ENCODE peak calls at places on chromosomes 13 and 19, in four cellular contexts. One of them, this sample, is unnamed.

GRCh38 chr19:44848036-44848804 is 2.1 kb downstream of the NECTIN2 start:
- DNase-seq in lower lobe of right lung: peak; percentile 53
- DNase-seq in GM20000: no peak
- DNase-seq in psoas muscle: no peak
- DNase-seq in this sample: peak; percentile 44

GRCh38 chr13:110468986-110469495 is 92.5 kb downstream of the RAB20 start:
- DNase-seq in lower lobe of right lung: peak; percentile 24
- DNase-seq in psoas muscle: no peak
- DNase-seq in GM20000: no peak
- DNase-seq in this sample: no peak

GRCh38 chr19:34504809-34505291 is 23.3 kb downstream of the WTIP start:
- DNase-seq in GM20000: no peak
- DNase-seq in lower lobe of right lung: no peak
- DNase-seq in psoas muscle: no peak
- DNase-seq in this sample: no peak

GRCh38 chr13:74206061-74206561 is 71.9 kb upstream of the KLF12 start:
- DNase-seq in psoas muscle: no peak
- DNase-seq in GM20000: no peak
- DNase-seq in lower lobe of right lung: no peak
- DNase-seq in this sample: peak; percentile 69

GRCh38 chr19:33375760-33376159 is 2.3 kb downstream of the CEBPG start:
- DNase-seq in psoas muscle: no peak
- DNase-seq in lower lobe of right lung: no peak
- DNase-seq in GM20000: no peak
- DNase-seq in this sample: peak; percentile 28

GRCh38 chr19:36060430-36060829 is 5.7 kb downstream of the WDR62 start:
- DNase-seq in psoas muscle: peak; percentile 31
- DNase-seq in lower lobe of right lung: no peak
- DNase-seq in GM20000: peak; percentile 65
- DNase-seq in this sample: peak; percentile 38

GRCh38 chr13:39777527-39778061 is 122.1 kb downstream of the COG6 start:
- DNase-seq in psoas muscle: no peak
- DNase-seq in lower lobe of right lung: no peak
- DNase-seq in GM20000: no peak
- DNase-seq in this sample: peak; percentile 97

GRCh38 chr13:108020027-108020426 is 195.3 kb downstream of the LIG4 start:
- DNase-seq in GM20000: no peak
- DNase-seq in psoas muscle: no peak
- DNase-seq in lower lobe of right lung: no peak
- DNase-seq in this sample: no peak

GRCh38 chr13:89153941-89154340 is 1482.8 kb downstream of the SLITRK5 start:
- DNase-seq in psoas muscle: no peak
- DNase-seq in lower lobe of right lung: no peak
- DNase-seq in GM20000: no peak
- DNase-seq in this sample: no peak

GRCh38 chr19:17037966-17038500 is 11.4 kb upstream of the CPAMD8 start:
- DNase-seq in psoas muscle: no peak
- DNase-seq in lower lobe of right lung: no peak
- DNase-seq in GM20000: no peak
- DNase-seq in this sample: no peak

GRCh38 chr19:7925171-7925837 is 631 bp downstream of the CTXN1 start:
- DNase-seq in lower lobe of right lung: peak; percentile 80
- DNase-seq in psoas muscle: peak; percentile 80
- DNase-seq in GM20000: peak; percentile 93
- DNase-seq in this sample: peak; percentile 47

GRCh38 chr19:7871530-7872305 is 2.5 kb downstream of the PRR36 start:
- DNase-seq in psoas muscle: peak; percentile 80
- DNase-seq in GM20000: peak; percentile 86
- DNase-seq in lower lobe of right lung: peak; percentile 96
- DNase-seq in this sample: peak; percentile 84

GRCh38 chr13:42495256-42495655 is 78.7 kb upstream of the TNFSF11 start:
- DNase-seq in lower lobe of right lung: no peak
- DNase-seq in psoas muscle: no peak
- DNase-seq in GM20000: no peak
- DNase-seq in this sample: no peak

GRCh38 chr13:100306444-100306999 is 217.6 kb downstream of the PCCA start:
- DNase-seq in psoas muscle: no peak
- DNase-seq in GM20000: no peak
- DNase-seq in lower lobe of right lung: no peak
- DNase-seq in this sample: no peak

GRCh38 chr19:45975296-45975695 is 1.6 kb upstream of the NOVA2 start:
- DNase-seq in GM20000: no peak
- DNase-seq in lower lobe of right lung: no peak
- DNase-seq in psoas muscle: no peak
- DNase-seq in this sample: no peak

GRCh38 chr13:104085611-104086010 is 1019.4 kb upstream of the SLC10A2 start:
- DNase-seq in lower lobe of right lung: no peak
- DNase-seq in psoas muscle: no peak
- DNase-seq in GM20000: no peak
- DNase-seq in this sample: no peak

GRCh38 chr13:77477299-77477848 is 58.1 kb upstream of the SCEL start:
- DNase-seq in lower lobe of right lung: no peak
- DNase-seq in GM20000: no peak
- DNase-seq in psoas muscle: no peak
- DNase-seq in this sample: no peak

GRCh38 chr13:98399756-98400155 is 177.2 kb downstream of the STK24 start:
- DNase-seq in GM20000: no peak
- DNase-seq in psoas muscle: no peak
- DNase-seq in lower lobe of right lung: no peak
- DNase-seq in this sample: peak; percentile 56

GRCh38 chr13:80341771-80342271 is 895 bp upstream of the SPRY2 start:
- DNase-seq in lower lobe of right lung: peak; percentile 76
- DNase-seq in GM20000: peak; percentile 38
- DNase-seq in psoas muscle: peak; percentile 61
- DNase-seq in this sample: no peak

GRCh38 chr19:8336072-8336569 is 6.9 kb downstream of the KANK3 start:
- DNase-seq in lower lobe of right lung: no peak
- DNase-seq in psoas muscle: no peak
- DNase-seq in GM20000: no peak
- DNase-seq in this sample: no peak

GRCh38 chr19:35848919-35849505 is 3.3 kb downstream of the NPHS1 start:
- DNase-seq in psoas muscle: no peak
- DNase-seq in lower lobe of right lung: no peak
- DNase-seq in GM20000: no peak
- DNase-seq in this sample: no peak

GRCh38 chr19:30086916-30087315 is 144.9 kb downstream of the URI1 start:
- DNase-seq in GM20000: no peak
- DNase-seq in psoas muscle: no peak
- DNase-seq in lower lobe of right lung: peak; percentile 25
- DNase-seq in this sample: no peak

GRCh38 chr13:47135800-47136658 is 239.2 kb upstream of the HTR2A start:
- DNase-seq in GM20000: no peak
- DNase-seq in psoas muscle: no peak
- DNase-seq in lower lobe of right lung: no peak
- DNase-seq in this sample: no peak

GRCh38 chr13:93561553-93561952 is 334.9 kb downstream of the GPC6 start:
- DNase-seq in psoas muscle: no peak
- DNase-seq in lower lobe of right lung: no peak
- DNase-seq in GM20000: no peak
- DNase-seq in this sample: no peak

GRCh38 chr19:1590641-1591397 is 1.8 kb downstream of the MBD3 start:
- DNase-seq in GM20000: peak; percentile 79
- DNase-seq in psoas muscle: no peak
- DNase-seq in lower lobe of right lung: no peak
- DNase-seq in this sample: no peak

GRCh38 chr19:2923510-2923909 is 21.3 kb downstream of the ZNF77 start:
- DNase-seq in lower lobe of right lung: no peak
- DNase-seq in psoas muscle: no peak
- DNase-seq in GM20000: no peak
- DNase-seq in this sample: peak; percentile 25

GRCh38 chr13:22961835-22962537 is 218.8 kb upstream of the SGCG start:
- DNase-seq in lower lobe of right lung: no peak
- DNase-seq in psoas muscle: no peak
- DNase-seq in GM20000: no peak
- DNase-seq in this sample: no peak

GRCh38 chr19:53908106-53908932 is 759 bp upstream of the CACNG7 start:
- DNase-seq in GM20000: peak; percentile 75
- DNase-seq in lower lobe of right lung: no peak
- DNase-seq in psoas muscle: peak; percentile 40
- DNase-seq in this sample: peak; percentile 10

GRCh38 chr13:99992912-99993311 is 11.3 kb downstream of the ZIC2 start:
- DNase-seq in GM20000: no peak
- DNase-seq in lower lobe of right lung: no peak
- DNase-seq in psoas muscle: no peak
- DNase-seq in this sample: no peak

DNA sequence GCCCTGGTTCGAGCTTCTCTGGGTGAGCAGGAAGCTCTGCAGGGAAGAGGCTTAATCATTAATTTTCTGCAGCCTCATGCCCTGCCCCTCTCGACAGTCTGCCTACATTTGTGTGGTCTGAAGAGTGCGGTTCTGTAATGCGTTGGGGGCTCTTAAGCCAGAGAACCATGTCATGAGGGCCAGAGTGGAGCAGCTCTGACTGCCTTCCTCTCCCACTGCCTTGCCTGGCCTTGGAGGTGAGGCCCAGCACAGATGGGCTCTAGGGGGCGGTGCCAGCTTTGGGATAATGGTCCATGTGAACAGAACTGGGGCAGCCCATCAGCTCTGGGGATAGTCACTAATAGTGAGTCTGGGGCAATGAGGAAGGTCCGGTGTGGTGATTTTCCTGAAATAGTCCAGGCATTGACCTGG is 5.7 kb downstream of the FGF9 start:
- DNase-seq in GM20000: peak; percentile 23
- DNase-seq in psoas muscle: peak; percentile 24
- DNase-seq in lower lobe of right lung: peak; percentile 55
- DNase-seq in this sample: no peak
- TF ChIP-seq CTCF in GM20000: no peak
- TF ChIP-seq CTCF in psoas muscle: no peak
- TF ChIP-seq CTCF in lower lobe of right lung: no peak
- TF ChIP-seq CTCF in this sample: peak; percentile 29

DNA sequence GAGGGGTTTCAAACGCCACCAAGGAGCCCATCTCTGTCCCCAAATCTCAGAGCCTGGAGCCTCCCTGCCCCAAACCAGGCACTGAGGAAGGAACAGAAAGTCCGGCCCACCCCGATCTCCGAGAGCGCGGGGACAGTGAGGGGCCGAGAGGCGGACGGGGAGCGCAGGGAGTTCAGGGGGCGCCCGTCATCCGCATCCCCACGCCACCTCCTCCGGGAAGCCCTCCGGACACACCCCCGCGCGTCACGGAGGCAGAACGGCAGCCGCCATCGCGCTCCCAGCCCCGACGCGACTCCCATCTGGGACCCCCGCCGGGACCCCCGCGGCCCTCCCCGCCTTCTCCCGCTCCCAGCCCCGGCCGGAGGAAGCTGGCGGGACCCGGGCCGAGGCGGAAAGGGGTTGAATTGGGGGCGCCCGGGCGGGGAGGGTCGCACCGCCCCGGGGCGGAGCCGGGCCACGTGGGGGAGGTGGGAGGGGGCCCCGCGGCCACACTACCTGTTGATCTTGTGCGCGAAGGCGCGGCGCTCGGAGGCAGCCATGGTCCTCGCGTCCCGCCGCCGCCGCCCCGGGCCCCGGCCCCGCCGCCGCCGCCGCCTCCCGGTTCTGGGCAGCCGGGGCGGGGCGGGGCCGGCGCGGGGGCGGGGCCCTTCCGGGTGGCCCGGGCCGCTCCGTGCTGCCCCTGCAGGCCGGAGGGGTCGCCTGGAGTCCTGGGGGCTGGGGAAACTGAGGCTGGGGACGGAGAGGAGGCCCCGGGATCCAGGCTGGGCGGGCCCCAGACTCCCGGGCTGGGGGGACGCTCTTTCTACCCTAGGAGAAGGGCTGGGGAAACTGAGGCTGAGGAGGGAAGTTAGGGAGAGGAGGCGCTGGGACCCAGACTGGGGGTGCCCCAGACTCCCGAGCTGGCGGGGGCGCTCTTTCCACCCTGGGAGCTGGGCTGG is at the start of gene DOCK6:
- DNase-seq in lower lobe of right lung: no peak
- DNase-seq in psoas muscle: peak; percentile 49
- DNase-seq in GM20000: peak; percentile 88
- DNase-seq in this sample: no peak
- TF ChIP-seq CTCF in lower lobe of right lung: peak; percentile 41
- TF ChIP-seq CTCF in psoas muscle: peak; percentile 21
- TF ChIP-seq CTCF in GM20000: peak; percentile 20
- TF ChIP-seq CTCF in this sample: peak; percentile 65

DNA sequence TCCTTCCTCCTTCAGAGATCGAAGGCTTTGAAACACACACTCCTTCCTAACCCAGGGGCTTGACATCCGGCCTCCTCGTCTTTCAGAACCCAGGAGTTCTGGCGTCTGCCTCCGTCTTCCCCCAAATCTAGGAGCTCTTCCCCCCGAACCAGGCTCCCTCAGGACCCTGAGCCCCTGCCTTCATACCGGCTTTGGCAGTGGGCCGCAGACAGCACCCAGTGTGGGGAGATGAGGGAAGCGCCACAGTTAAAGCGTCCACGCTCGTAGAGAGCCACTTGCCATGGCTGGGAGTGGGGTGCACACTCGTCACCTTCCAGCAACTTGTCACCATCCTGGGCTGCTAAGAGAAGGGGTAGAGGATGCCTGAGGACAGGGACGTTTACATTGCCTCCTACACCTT is 3.9 kb upstream of the KLK1 start:
- DNase-seq in GM20000: no peak
- DNase-seq in lower lobe of right lung: no peak
- DNase-seq in psoas muscle: no peak
- DNase-seq in this sample: no peak
- TF ChIP-seq CTCF in GM20000: no peak
- TF ChIP-seq CTCF in lower lobe of right lung: no peak
- TF ChIP-seq CTCF in psoas muscle: no peak
- TF ChIP-seq CTCF in this sample: no peak

GRCh38 chr19:29084266-29084665 is 128.7 kb downstream of the UQCRFS1 start:
- DNase-seq in GM20000: no peak
- DNase-seq in psoas muscle: no peak
- DNase-seq in lower lobe of right lung: no peak
- DNase-seq in this sample: peak; percentile 22
- TF ChIP-seq CTCF in GM20000: no peak
- TF ChIP-seq CTCF in psoas muscle: no peak
- TF ChIP-seq CTCF in lower lobe of right lung: no peak
- TF ChIP-seq CTCF in this sample: peak; percentile 76

GRCh38 chr13:32001392-32001768 is 30.2 kb upstream of the FRY start:
- DNase-seq in lower lobe of right lung: no peak
- DNase-seq in GM20000: peak; percentile 84
- DNase-seq in psoas muscle: no peak
- DNase-seq in this sample: peak; percentile 57
- TF ChIP-seq CTCF in lower lobe of right lung: peak; percentile 58
- TF ChIP-seq CTCF in GM20000: peak; percentile 53
- TF ChIP-seq CTCF in psoas muscle: peak; percentile 46
- TF ChIP-seq CTCF in this sample: peak; percentile 86